ENCODE peak calls at places on chromosome 3, in five cellular contexts. G is A549, R is lower lobe of right lung, U is right cardiac atrium, F is upper lobe of left lung. J is an unnamed sample.

GRCh38 chr3:77468408-77469045 is 428.6 kb downstream of the ROBO2 start:
- DNase-seq in F (no peak), U (no peak), G (no peak), R (no peak), J (no peak)

GRCh38 chr3:33334364-33334763 is 57.1 kb downstream of the FBXL2 start:
- DNase-seq in G (no peak), F (no peak), R (no peak), U (no peak), J (no peak)

GRCh38 chr3:8734137-8734878 is 706 bp downstream of the CAV3 start:
- DNase-seq in U (peak), G (no peak), F (peak), R (no peak), J (no peak)

GRCh38 chr3:173988912-173989311 is 591.4 kb downstream of the NLGN1 start:
- DNase-seq in G (no peak), F (no peak), U (no peak), R (no peak), J (no peak)

GRCh38 chr3:149085828-149086231 is 503 bp downstream of the HLTF start:
- DNase-seq in G (peak), U (no peak), R (no peak), F (no peak), J (peak)

GRCh38 chr3:24936574-24936973 is 441.9 kb upstream of the THRB start:
- DNase-seq in U (no peak), G (no peak), R (no peak), F (no peak), J (no peak)

GRCh38 chr3:12120374-12121140 is 38.2 kb downstream of the TIMP4 start:
- DNase-seq in G (no peak), F (no peak), U (no peak), R (no peak), J (peak)

GRCh38 chr3:81723732-81724313 is 37.6 kb downstream of the GBE1 start:
- DNase-seq in G (no peak), R (no peak), F (no peak), U (no peak), J (no peak)

GRCh38 chr3:128081226-128081625 is 29.0 kb downstream of the SEC61A1 start:
- DNase-seq in R (no peak), U (no peak), G (no peak), F (no peak), J (no peak)

GRCh38 chr3:99859855-99860254 is 42.2 kb downstream of the CMSS1 start:
- DNase-seq in R (no peak), U (no peak), F (no peak), G (no peak), J (no peak)

GRCh38 chr3:55641914-55642313 is 154.8 kb upstream of the WNT5A start:
- DNase-seq in U (no peak), R (no peak), G (no peak), F (no peak), J (no peak)

GRCh38 chr3:183515968-183516851 is 39.3 kb downstream of the KLHL6 start:
- DNase-seq in F (no peak), G (no peak), R (no peak), U (no peak), J (no peak)

GRCh38 chr3:65406470-65406869 is 632.2 kb downstream of the MAGI1 start:
- DNase-seq in F (no peak), R (no peak), G (no peak), U (no peak), J (no peak)

GRCh38 chr3:124997303-124998246 is 58.2 kb downstream of the HEG1 start:
- DNase-seq in G (no peak), R (no peak), U (no peak), F (no peak), J (no peak)

GRCh38 chr3:149941186-149941585 is 29.5 kb downstream of the PFN2 start:
- DNase-seq in U (no peak), R (no peak), G (no peak), F (no peak), J (no peak)

GRCh38 chr3:184872200-184872599 is 60.2 kb downstream of the VPS8 start:
- DNase-seq in R (no peak), F (no peak), U (no peak), G (no peak), J (no peak)

GRCh38 chr3:37645801-37646380 is 215.8 kb upstream of the CTDSPL start:
- DNase-seq in R (no peak), G (no peak), F (no peak), U (peak), J (no peak)

GRCh38 chr3:126474498-126475410 is 937 bp downstream of the ZXDC start:
- DNase-seq in G (peak), U (peak), R (peak), F (peak), J (peak)

GRCh38 chr3:11774296-11774877 is 72.3 kb downstream of the TAMM41 start:
- DNase-seq in F (no peak), G (peak), U (no peak), R (no peak), J (no peak)

GRCh38 chr3:100603449-100603848 is 6.0 kb upstream of the ADGRG7 start:
- DNase-seq in U (no peak), F (no peak), R (no peak), G (peak), J (no peak)

GRCh38 chr3:68057637-68058320 is 403.4 kb upstream of the SUCLG2 start:
- DNase-seq in R (no peak), G (no peak), F (no peak), U (no peak), J (no peak)

GRCh38 chr3:44518782-44519156 is 36.2 kb upstream of the ZKSCAN7 start:
- DNase-seq in R (no peak), F (no peak), G (no peak), U (no peak), J (no peak)

GRCh38 chr3:31196881-31197364 is 302.5 kb upstream of the GADL1 start:
- DNase-seq in U (peak), F (no peak), R (no peak), G (no peak), J (no peak)

GRCh38 chr3:171933441-171933840 is 90.3 kb downstream of the TMEM212 start:
- DNase-seq in U (no peak), G (no peak), R (no peak), F (no peak), J (no peak)

GRCh38 chr3:169453256-169454059 is 210.1 kb downstream of the MECOM start:
- DNase-seq in F (no peak), R (no peak), G (no peak), U (no peak), J (no peak)

GRCh38 chr3:188446791-188447190 is 292.8 kb downstream of the LPP start:
- DNase-seq in F (no peak), G (no peak), U (no peak), R (no peak), J (no peak)

GRCh38 chr3:3662610-3663009 is 136.6 kb upstream of the LRRN1 start:
- DNase-seq in R (no peak), G (no peak), F (no peak), U (no peak), J (no peak)

GRCh38 chr3:3110299-3110630 is at the start of gene IL5RA:
- DNase-seq in U (no peak), G (no peak), R (no peak), F (no peak), J (no peak)

GRCh38 chr3:183306798-183307671 is 54.0 kb downstream of the B3GNT5 start:
- DNase-seq in G (no peak), F (peak), R (peak), U (peak), J (peak)

GRCh38 chr3:157508461-157508860 is 5.2 kb upstream of the VEPH1 start:
- DNase-seq in G (no peak), F (no peak), U (no peak), R (no peak), J (no peak)

GRCh38 chr3:186882881-186883685 is 40.6 kb downstream of the ADIPOQ start:
- DNase-seq in G (peak), F (no peak), R (no peak), U (no peak), J (no peak)

GRCh38 chr3:41369838-41370237 is 170.5 kb downstream of the CTNNB1 start:
- DNase-seq in G (no peak), F (no peak), R (no peak), U (no peak), J (no peak)

GRCh38 chr3:169347597-169347996 is 315.9 kb downstream of the MECOM start:
- DNase-seq in G (no peak), U (no peak), R (no peak), F (no peak), J (no peak)

GRCh38 chr3:184378650-184379374 is 805 bp upstream of the THPO start:
- DNase-seq in U (no peak), R (no peak), F (no peak), G (no peak), J (no peak)

GRCh38 chr3:65545429-65545828 is 493.3 kb downstream of the MAGI1 start:
- DNase-seq in R (no peak), G (no peak), F (no peak), U (no peak), J (no peak)

GRCh38 chr3:149091983-149092382 is 5.7 kb upstream of the HLTF start:
- DNase-seq in U (no peak), F (no peak), G (no peak), R (no peak), J (no peak)

GRCh38 chr3:145936986-145937385 is 224.0 kb downstream of the PLOD2 start:
- DNase-seq in U (no peak), R (no peak), G (no peak), F (no peak), J (no peak)

GRCh38 chr3:128824132-128824850 is 55.1 kb upstream of the ACAD9 start:
- DNase-seq in G (no peak), F (no peak), U (no peak), R (no peak), J (no peak)

GRCh38 chr3:142447308-142447851 is 457 bp downstream of the XRN1 start:
- DNase-seq in G (peak), U (peak), F (peak), R (peak), J (peak)

GRCh38 chr3:57555738-57556458 is at the start of gene PDE12:
- DNase-seq in R (peak), G (peak), U (peak), F (peak), J (peak)

GRCh38 chr3:57556459-57557087 is 499 bp downstream of the PDE12 start:
- DNase-seq in F (no peak), U (peak), G (peak), R (peak), J (peak)

GRCh38 chr3:57555316-57555715 is 758 bp upstream of the PDE12 start:
- DNase-seq in F (no peak), U (no peak), R (no peak), G (peak), J (no peak)

GRCh38 chr3:57559526-57559925 is 3.5 kb downstream of the PDE12 start:
- DNase-seq in G (no peak), U (no peak), R (no peak), F (no peak), J (no peak)

DNA sequence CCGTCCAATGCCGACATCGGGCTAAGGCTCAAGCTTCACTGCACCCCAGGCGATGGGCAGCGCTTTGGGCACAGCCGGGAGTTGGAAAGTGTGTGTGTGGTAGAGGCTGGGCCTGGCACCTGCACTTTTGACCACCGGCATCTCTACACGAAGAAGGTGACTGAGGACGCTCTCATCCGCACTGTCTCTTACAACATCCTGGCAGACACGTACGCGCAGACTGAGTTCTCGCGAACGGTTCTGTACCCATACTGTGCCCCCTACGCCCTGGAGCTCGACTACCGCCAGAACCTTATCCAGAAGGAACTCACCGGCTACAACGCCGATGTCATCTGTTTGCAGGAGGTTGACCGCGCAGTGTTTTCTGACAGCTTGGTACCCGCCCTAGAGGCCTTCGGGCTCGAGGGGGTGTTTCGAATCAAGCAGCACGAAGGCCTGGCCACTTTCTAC is 1.0 kb downstream of the PDE12 start:
- DNase-seq in G (peak), U (peak), R (peak), F (no peak), J (no peak)
- H3K27ac ChIP-seq in G (peak), U (peak), R (peak), F (peak), J (peak)

GRCh38 chr3:59660852-59661624 is 611.2 kb upstream of the CFAP20DC start:
- DNase-seq in U (no peak), G (no peak), R (no peak), F (no peak), J (no peak)
- H3K27ac ChIP-seq in U (no peak), G (peak), R (peak), F (peak), J (no peak)

GRCh38 chr3:16346413-16347081 is 81.5 kb downstream of the OXNAD1 start:
- DNase-seq in U (no peak), G (no peak), F (no peak), R (no peak), J (no peak)

GRCh38 chr3:16350953-16351318 is 85.9 kb downstream of the OXNAD1 start:
- DNase-seq in G (no peak), U (no peak), R (no peak), F (no peak), J (no peak)

GRCh38 chr3:16352428-16352827 is 87.4 kb downstream of the OXNAD1 start:
- DNase-seq in R (no peak), F (no peak), G (no peak), U (no peak), J (no peak)

GRCh38 chr3:16347548-16347947 is 82.5 kb downstream of the OXNAD1 start:
- DNase-seq in F (no peak), U (no peak), R (no peak), G (no peak), J (no peak)

GRCh38 chr3:16350041-16350952 is 85.3 kb downstream of the OXNAD1 start:
- DNase-seq in U (no peak), F (no peak), G (no peak), R (no peak), J (no peak)
- H3K27ac ChIP-seq in U (no peak), F (no peak), G (peak), R (no peak), J (no peak)

DNA sequence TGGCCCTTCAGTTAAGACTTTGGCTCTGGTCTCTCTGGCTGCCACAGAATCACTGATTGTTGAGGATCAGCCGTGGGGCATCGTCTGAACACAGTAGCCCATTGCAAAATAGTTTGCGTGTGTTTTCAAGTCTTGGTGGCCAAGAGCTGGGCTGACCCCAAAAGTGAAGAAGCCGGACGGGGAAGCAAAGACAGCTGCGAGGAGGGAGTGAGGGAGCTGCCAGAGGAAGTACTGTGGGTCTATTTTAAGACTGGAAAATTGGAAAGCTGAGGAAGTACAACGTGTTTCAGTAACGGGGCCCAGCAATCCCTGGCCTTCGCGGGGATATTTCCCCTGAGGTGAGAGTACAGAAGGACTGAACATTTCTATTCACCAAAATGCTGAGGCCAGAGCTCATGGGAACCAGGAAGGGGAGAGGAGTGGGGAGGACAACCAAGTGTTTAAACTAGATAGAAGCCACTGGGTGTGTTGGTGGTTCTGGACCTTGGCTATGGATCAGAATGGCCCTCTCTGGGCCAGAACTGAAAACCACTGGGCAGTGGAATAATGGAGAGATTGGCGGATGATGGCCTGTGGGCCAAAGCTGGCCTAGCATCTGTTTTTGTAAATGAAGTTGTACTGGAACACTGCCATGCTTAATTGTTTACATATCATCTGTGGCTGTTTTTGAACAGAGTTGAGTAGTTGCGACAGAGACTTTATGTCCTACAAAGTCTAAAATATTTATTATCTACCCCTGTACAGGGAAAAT is 34.1 kb upstream of the LIMD1 start:
- DNase-seq in U (peak), R (no peak), F (no peak), G (no peak), J (no peak)
- H3K27ac ChIP-seq in U (peak), R (peak), F (peak), G (no peak), J (peak)

DNA sequence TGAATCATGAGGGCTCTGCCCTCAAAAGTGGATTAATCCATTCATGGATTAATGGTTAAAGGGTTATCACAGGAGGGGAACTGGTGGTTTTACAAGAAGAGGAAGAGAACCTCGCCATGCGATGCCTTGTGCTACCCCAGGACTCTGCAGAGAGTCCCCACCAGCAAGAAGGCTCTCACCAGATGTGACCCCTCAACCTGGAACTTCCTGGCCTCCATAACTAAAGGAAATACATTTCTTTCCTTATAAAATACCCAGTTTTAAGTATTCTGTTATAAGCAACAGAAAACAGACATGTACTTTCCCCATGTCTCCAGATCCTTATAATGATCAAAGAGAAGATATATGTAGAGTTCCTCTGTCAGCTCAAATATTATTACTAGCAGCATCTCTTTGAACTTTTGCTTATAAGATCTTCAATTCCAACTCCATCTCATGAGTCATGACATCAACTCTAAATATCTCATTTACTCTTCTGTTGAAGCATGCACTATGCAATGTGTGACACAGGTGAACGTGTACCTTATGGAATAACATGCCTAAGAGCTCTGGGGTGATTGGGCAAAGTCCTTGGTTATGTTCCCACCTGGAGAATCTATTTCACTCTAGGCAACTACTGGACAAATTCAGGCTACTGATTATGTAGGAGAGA is 37.5 kb upstream of the ZBTB38 start:
- DNase-seq in U (no peak), F (no peak), R (no peak), G (no peak), J (no peak)
- H3K27ac ChIP-seq in U (no peak), F (peak), R (no peak), G (peak), J (no peak)

J was measured in spleen.